ENCODE peak calls at places on chromosomes 7 and 10, in five cellular contexts. T is myocyte, P is SW480, W is MM.1S, U is RWPE1. D is an unnamed sample.

GRCh38 chr10:23871211-23871610 is 337.7 kb upstream of the KIAA1217 start:
- DNase-seq in T (no peak), P (no peak), W (no peak), U (no peak), D (no peak)

GRCh38 chr10:88092975-88093374 is 229.6 kb downstream of the PTEN start:
- DNase-seq in T (peak), P (no peak), W (no peak), U (no peak), D (no peak)

GRCh38 chr10:58350619-58351323 is 16.0 kb downstream of the UBE2D1 start:
- DNase-seq in T (no peak), P (no peak), W (no peak), U (no peak), D (no peak)

GRCh38 chr10:102421645-102422585 is 1.3 kb downstream of the FBXL15 start:
- DNase-seq in T (peak), P (peak), W (peak), U (no peak), D (no peak)

GRCh38 chr7:64978497-64979203 is 12.2 kb downstream of the ZNF117 start:
- DNase-seq in T (no peak), P (no peak), W (no peak), U (no peak), D (no peak)

GRCh38 chr7:43479042-43479441 is 103.9 kb upstream of the STK17A start:
- DNase-seq in T (no peak), P (no peak), W (peak), U (no peak), D (no peak)

GRCh38 chr10:16891375-16892313 is 74.4 kb upstream of the RSU1 start:
- DNase-seq in T (peak), P (peak), W (no peak), U (peak), D (no peak)

GRCh38 chr10:44301781-44302400 is 83.0 kb downstream of the CXCL12 start:
- DNase-seq in T (peak), P (no peak), W (no peak), U (no peak), D (no peak)

GRCh38 chr7:135282621-135283295 is 49.1 kb downstream of the STRA8 start:
- DNase-seq in T (peak), P (no peak), W (no peak), U (no peak), D (peak)

GRCh38 chr10:55146032-55146431 is 345.0 kb upstream of the PCDH15 start:
- DNase-seq in T (no peak), P (no peak), W (no peak), U (peak), D (no peak)

GRCh38 chr7:111760043-111760442 is 197.8 kb upstream of the IMMP2L start:
- DNase-seq in T (no peak), P (no peak), W (no peak), U (no peak), D (no peak)

GRCh38 chr7:11177793-11178192 is 204.1 kb downstream of the PHF14 start:
- DNase-seq in T (no peak), P (no peak), W (no peak), U (no peak), D (no peak)

GRCh38 chr10:78623577-78624215 is 445.1 kb upstream of the ZMIZ1 start:
- DNase-seq in T (peak), P (peak), W (no peak), U (peak), D (peak)

GRCh38 chr10:27746364-27747095 is 911 bp upstream of the MKX start:
- DNase-seq in T (no peak), P (no peak), W (no peak), U (no peak), D (no peak)

GRCh38 chr7:77684030-77684429 is 12.2 kb upstream of the RSBN1L start:
- DNase-seq in T (no peak), P (no peak), W (no peak), U (no peak), D (no peak)

GRCh38 chr7:116316838-116317612 is 106.7 kb downstream of the TES start:
- DNase-seq in T (peak), P (peak), W (no peak), U (peak), D (peak)

GRCh38 chr10:123512881-123513822 is 153.0 kb upstream of the GPR26 start:
- DNase-seq in T (no peak), P (no peak), W (no peak), U (no peak), D (no peak)

GRCh38 chr7:5549096-5549896 is 125.7 kb upstream of the TNRC18 start:
- DNase-seq in T (peak), P (peak), W (no peak), U (peak), D (peak)